ENCODE peak calls at places on chromosomes 4 and X, in four cellular contexts. H, M, L and A are unnamed samples.

GRCh38 chrX:41382699-41383645 is 49.0 kb downstream of the DDX3X start:
- DNase-seq in H (no peak), M (no peak), L (peak; percentile 25), A (no peak)

GRCh38 chr4:168757500-168757899 is 252.6 kb downstream of the CBR4 start:
- DNase-seq in H (no peak), M (no peak), L (no peak), A (no peak)

GRCh38 chrX:5708209-5708608 is 520.5 kb downstream of the NLGN4X start:
- DNase-seq in H (no peak), M (no peak), L (no peak), A (no peak)

GRCh38 chr4:45484740-45485139 is 639.1 kb downstream of the GABRG1 start:
- DNase-seq in H (no peak), M (no peak), L (no peak), A (no peak)

GRCh38 chr4:7282094-7282370 is 89.7 kb downstream of the SORCS2 start:
- DNase-seq in H (no peak), M (no peak), L (no peak), A (no peak)

GRCh38 chr4:94454405-94454804 is 2.7 kb downstream of the PDLIM5 start:
- DNase-seq in H (no peak), M (no peak), L (no peak), A (no peak)

GRCh38 chr4:86496094-86497060 is 97.7 kb upstream of the PTPN13 start:
- DNase-seq in H (no peak), M (no peak), L (peak; percentile 16), A (peak; percentile 49)

GRCh38 chr4:113564493-113564892 is 197.0 kb downstream of the CAMK2D start:
- DNase-seq in H (no peak), M (no peak), L (no peak), A (no peak)

GRCh38 chr4:79081973-79082372 is 142.7 kb upstream of the PAQR3 start:
- DNase-seq in H (no peak), M (no peak), L (no peak), A (no peak)

GRCh38 chr4:183807420-183808101 is 97.5 kb upstream of the STOX2 start:
- DNase-seq in H (no peak), M (no peak), L (no peak), A (peak; percentile 43)

GRCh38 chr4:145935253-145936141 is 3.1 kb downstream of the ZNF827 start:
- DNase-seq in H (no peak), M (peak; percentile 55), L (peak; percentile 52), A (peak; percentile 70)

GRCh38 chr4:102761478-102761790 is 666 bp upstream of the MANBA start:
- DNase-seq in H (no peak), M (no peak), L (peak; percentile 19), A (no peak)

GRCh38 chrX:112941209-112941788 is 100.7 kb upstream of the AMOT start:
- DNase-seq in H (no peak), M (no peak), L (peak; percentile 8), A (no peak)

GRCh38 chr4:114998316-114998715 is 115.1 kb downstream of the NDST4 start:
- DNase-seq in H (no peak), M (no peak), L (no peak), A (no peak)

GRCh38 chr4:80831383-80832361 is 198.8 kb upstream of the BMP3 start:
- DNase-seq in H (no peak), M (no peak), L (no peak), A (no peak)

GRCh38 chr4:177339794-177340374 is 30.2 kb downstream of the NEIL3 start:
- DNase-seq in H (no peak), M (no peak), L (no peak), A (peak; percentile 18)

GRCh38 chr4:74018116-74018515 is 19.6 kb upstream of the CXCL5 start:
- DNase-seq in H (no peak), M (no peak), L (no peak), A (no peak)

GRCh38 chr4:164304861-164305260 is 449.1 kb upstream of the SMIM31 start:
- DNase-seq in H (no peak), M (no peak), L (no peak), A (no peak)

GRCh38 chr4:140790765-140791164 is 34.6 kb upstream of the TBC1D9 start:
- DNase-seq in H (no peak), M (peak; percentile 85), L (peak; percentile 61), A (no peak)

GRCh38 chrX:103776586-103776985 is at the start of gene PLP1:
- DNase-seq in H (no peak), M (no peak), L (no peak), A (no peak)

GRCh38 chr4:1664141-1664540 is 20.0 kb downstream of the FAM53A start:
- DNase-seq in H (no peak), M (no peak), L (no peak), A (peak; percentile 14)

GRCh38 chrX:10189317-10190268 is 32.8 kb downstream of the CLCN4 start:
- DNase-seq in H (peak; percentile 71), M (peak; percentile 69), L (peak; percentile 79), A (peak; percentile 80)

GRCh38 chrX:136063340-136064079 is 78.3 kb downstream of the SLC9A6 start:
- DNase-seq in H (no peak), M (no peak), L (no peak), A (no peak)

GRCh38 chrX:153321381-153322105 is at the start of gene PNMA6F:
- DNase-seq in H (no peak), M (no peak), L (no peak), A (peak; percentile 51)

GRCh38 chr4:55323375-55323774 is 22.7 kb upstream of the SRD5A3 start:
- DNase-seq in H (no peak), M (no peak), L (no peak), A (no peak)

GRCh38 chrX:20285513-20285912 is 18.8 kb upstream of the RPS6KA3 start:
- DNase-seq in H (no peak), M (no peak), L (no peak), A (no peak)

GRCh38 chr4:109433281-109434006 is at the start of gene SEC24B:
- DNase-seq in H (peak; percentile 98), M (peak; percentile 90), L (peak; percentile 92), A (peak; percentile 91)

GRCh38 chr4:38795087-38795486 is 9.5 kb downstream of the TLR1 start:
- DNase-seq in H (no peak), M (no peak), L (no peak), A (no peak)

GRCh38 chrX:49175435-49175834 is 3.7 kb downstream of the PLP2 start:
- DNase-seq in H (no peak), M (no peak), L (no peak), A (peak; percentile 29)

GRCh38 chr4:110639207-110640092 is 16.6 kb upstream of the PITX2 start:
- DNase-seq in H (no peak), M (no peak), L (no peak), A (peak; percentile 70)

GRCh38 chr4:110641218-110641617 is 18.3 kb upstream of the PITX2 start:
- DNase-seq in H (no peak), M (no peak), L (no peak), A (peak; percentile 64)

GRCh38 chr4:110643096-110643495 is 20.2 kb upstream of the PITX2 start:
- DNase-seq in H (no peak), M (no peak), L (no peak), A (peak; percentile 43)

GRCh38 chr4:110638347-110638746 is 15.5 kb upstream of the PITX2 start:
- DNase-seq in H (no peak), M (no peak), L (no peak), A (no peak)

DNA sequence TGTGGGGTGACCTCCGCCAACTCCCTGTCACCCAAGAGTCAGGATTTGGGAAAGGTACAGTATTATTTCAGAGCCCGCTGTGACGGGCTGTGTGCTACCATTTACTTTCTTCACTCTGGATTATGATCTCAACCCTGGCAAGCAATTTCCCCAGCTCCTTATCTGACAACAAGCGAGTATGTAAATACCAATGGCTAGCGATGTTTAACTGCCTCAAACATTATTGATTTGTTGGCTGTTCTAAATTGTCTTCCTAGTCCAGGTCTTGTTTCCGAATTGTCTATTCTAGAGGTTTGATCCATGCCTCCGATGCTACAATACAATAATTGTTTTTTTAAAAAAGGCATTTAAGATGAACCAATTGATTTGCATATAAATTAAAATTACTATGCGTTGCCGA is 17.7 kb upstream of the PITX2 start:
- DNase-seq in H (no peak), M (no peak), L (no peak), A (no peak)
- H3K27me3 ChIP-seq in H (peaks cover 100% of the 10 kb centered on the region), M (peaks cover 23% of the 10 kb centered on the region), L (peaks cover 82% of the 10 kb centered on the region), A (peaks cover 57% of the 10 kb centered on the region)

DNA sequence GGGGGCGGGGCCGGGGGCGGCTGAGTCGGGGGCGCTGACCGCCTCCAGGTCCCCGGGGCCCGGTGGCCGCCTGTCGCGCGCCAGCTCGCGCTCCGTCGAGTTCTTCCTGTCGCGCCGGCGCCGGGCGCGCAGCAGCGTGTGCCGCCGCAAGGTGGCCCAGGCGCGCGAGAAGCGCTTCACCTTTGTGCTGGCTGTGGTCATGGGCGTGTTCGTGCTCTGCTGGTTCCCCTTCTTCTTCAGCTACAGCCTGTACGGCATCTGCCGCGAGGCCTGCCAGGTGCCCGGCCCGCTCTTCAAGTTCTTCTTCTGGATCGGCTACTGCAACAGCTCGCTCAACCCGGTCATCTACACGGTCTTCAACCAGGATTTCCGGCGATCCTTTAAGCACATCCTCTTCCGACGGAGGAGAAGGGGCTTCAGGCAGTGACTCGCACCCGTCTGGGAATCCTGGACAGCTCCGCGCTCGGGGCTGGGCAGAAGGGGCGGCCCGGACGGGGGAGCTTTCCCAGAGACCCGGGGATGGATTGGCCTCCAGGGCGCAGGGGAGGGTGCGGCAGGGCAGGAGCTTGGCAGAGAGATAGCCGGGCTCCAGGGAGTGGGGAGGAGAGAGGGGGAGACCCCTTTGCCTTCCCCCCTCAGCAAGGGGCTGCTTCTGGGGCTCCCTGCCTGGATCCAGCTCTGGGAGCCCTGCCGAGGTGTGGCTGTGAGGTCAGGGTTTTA is 1.5 kb downstream of the ADRA2C start:
- DNase-seq in H (no peak), M (no peak), L (peak; percentile 15), A (peak; percentile 77)
- H3K27me3 ChIP-seq in H (peaks cover 92% of the 10 kb centered on the region), M (no peaks in the 10 kb centered on the region), L (peaks cover 66% of the 10 kb centered on the region), A (peaks cover 20% of the 10 kb centered on the region)

GRCh38 chrX:23332888-23333821 is 1.5 kb upstream of the PTCHD1 start:
- DNase-seq in H (peak; percentile 48), M (no peak), L (peak; percentile 7), A (peak; percentile 74)

GRCh38 chrX:23333842-23334535 is 660 bp upstream of the PTCHD1 start:
- DNase-seq in H (peak; percentile 59), M (no peak), L (peak; percentile 17), A (peak; percentile 86)

GRCh38 chrX:23334536-23334870 is at the start of gene PTCHD1:
- DNase-seq in H (no peak), M (no peak), L (no peak), A (no peak)

GRCh38 chrX:23331701-23332100 is 2.9 kb upstream of the PTCHD1 start:
- DNase-seq in H (no peak), M (no peak), L (no peak), A (peak; percentile 48)

DNA sequence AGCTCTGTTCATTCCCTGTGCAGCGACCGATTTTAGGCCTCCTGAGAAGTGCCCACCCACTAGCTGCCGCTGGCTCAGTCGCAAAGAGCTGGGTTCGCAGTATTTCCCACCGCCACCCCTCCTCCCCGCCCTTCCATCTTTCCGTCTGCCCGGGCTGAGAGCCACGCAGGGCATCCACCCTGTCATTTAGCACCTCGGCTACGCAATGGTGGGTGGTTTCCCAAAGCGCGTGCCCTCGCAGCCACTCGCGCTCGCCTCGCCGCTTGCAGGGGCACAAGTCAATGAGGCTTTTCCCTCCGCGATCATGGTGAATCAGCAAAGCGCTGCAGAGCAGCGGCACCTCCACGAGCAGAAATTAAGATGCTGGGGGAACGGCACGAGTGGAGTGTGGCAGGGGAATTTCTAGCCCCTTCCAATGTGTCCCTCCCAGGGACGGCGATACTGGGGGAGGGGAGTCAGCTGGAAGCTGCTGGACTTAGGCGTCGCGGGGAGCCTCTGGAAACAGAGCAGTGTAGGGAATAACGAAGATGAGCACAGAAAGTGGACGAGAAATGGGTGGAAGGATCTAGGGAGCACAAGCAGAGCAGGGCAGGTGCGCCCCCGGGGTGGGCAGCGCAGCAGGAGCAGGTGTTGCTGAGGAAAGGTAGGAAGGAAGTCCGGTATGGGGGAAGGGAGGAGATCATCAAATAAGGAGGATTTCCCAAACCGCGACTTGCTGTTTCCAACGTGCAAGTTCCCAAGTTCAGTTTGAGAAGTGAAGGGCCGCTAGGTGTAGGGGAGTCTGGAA is 2.4 kb upstream of the PTCHD1 start:
- DNase-seq in H (peak; percentile 39), M (no peak), L (peak; percentile 7), A (peak; percentile 69)
- H3K27me3 ChIP-seq in H (peaks cover 61% of the 10 kb centered on the region), M (no peaks in the 10 kb centered on the region), L (peaks cover 51% of the 10 kb centered on the region), A (peaks cover 19% of the 10 kb centered on the region)

GRCh38 chr4:21879187-21879586 is 69.4 kb downstream of the KCNIP4 start:
- DNase-seq in H (no peak), M (no peak), L (no peak), A (peak; percentile 34)
- H3K27me3 ChIP-seq in H (no peaks in the 10 kb centered on the region), M (no peaks in the 10 kb centered on the region), L (no peaks in the 10 kb centered on the region), A (no peaks in the 10 kb centered on the region)